ENCODE peak calls at places on chromosomes 2 and 18, in four cellular contexts. L, H, E and O are unnamed samples.

GRCh38 chr18:49861659-49862058 is 48.3 kb upstream of the ACAA2 start:
- DNase-seq in L (no peak), H (peak; percentile 17), E (no peak), O (no peak)

GRCh38 chr18:34322365-34323289 is 97.9 kb upstream of the NOL4 start:
- DNase-seq in L (peak; percentile 65), E (peak; percentile 50), H (peak; percentile 53), O (peak; percentile 65)

GRCh38 chr2:9388102-9388735 is 35.1 kb downstream of the ITGB1BP1 start:
- DNase-seq in H (no peak), L (no peak), E (no peak), O (no peak)

GRCh38 chr18:46720092-46720491 is 36.8 kb downstream of the ST8SIA5 start:
- DNase-seq in L (no peak), E (no peak), H (no peak), O (no peak)

GRCh38 chr2:176130917-176131616 is 1.6 kb downstream of the HOXD8 start:
- DNase-seq in L (no peak), E (no peak), H (no peak), O (no peak)

GRCh38 chr2:10527585-10527984 is 79.5 kb upstream of the ODC1 start:
- DNase-seq in L (no peak), H (no peak), E (no peak), O (no peak)

GRCh38 chr2:213266421-213266820 is 17.8 kb upstream of the SPAG16 start:
- DNase-seq in E (no peak), L (no peak), H (no peak), O (no peak)

GRCh38 chr2:177692042-177692823 is 299.7 kb downstream of the AGPS start:
- DNase-seq in L (no peak), E (no peak), H (no peak), O (no peak)

GRCh38 chr2:196466581-196466980 is 172.9 kb upstream of the CCDC150 start:
- DNase-seq in E (no peak), L (no peak), H (no peak), O (no peak)

GRCh38 chr2:119371111-119371510 is 4.3 kb downstream of the DBI start:
- DNase-seq in E (no peak), H (no peak), L (no peak), O (no peak)

GRCh38 chr2:237281900-237282306 is 132.1 kb downstream of the COL6A3 start:
- DNase-seq in E (no peak), H (no peak), L (no peak), O (no peak)

GRCh38 chr2:27208486-27209050 is 3.3 kb upstream of the ATRAID start:
- DNase-seq in E (no peak), L (no peak), H (no peak), O (no peak)

DNA sequence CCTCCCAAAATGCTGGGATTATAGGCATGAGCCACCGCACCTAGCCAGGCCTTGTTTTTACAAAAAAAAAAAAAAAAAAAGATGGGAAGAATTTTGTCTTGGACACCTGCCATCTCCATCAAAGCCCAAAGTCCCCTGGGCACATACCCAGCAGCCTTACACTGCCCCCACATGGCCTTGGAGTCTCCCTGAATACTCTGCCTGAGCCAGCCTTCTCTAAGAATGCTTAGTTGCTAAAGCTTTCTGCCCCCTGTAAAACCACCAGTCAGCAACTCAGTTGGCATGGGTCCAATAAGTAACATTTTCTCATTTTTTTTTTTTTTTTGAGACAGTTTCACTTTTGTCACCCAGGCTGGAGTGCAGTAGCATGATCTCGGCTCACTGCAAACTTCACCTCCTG is 40.6 kb downstream of the SPC25 start:
- DNase-seq in L (peak; percentile 9), H (peak; percentile 87), E (peak; percentile 77), O (no peak)
- TF ChIP-seq CTCF in L (peak; percentile 20), H (peak; percentile 37), E (peak; percentile 61), O (no peak)

DNA sequence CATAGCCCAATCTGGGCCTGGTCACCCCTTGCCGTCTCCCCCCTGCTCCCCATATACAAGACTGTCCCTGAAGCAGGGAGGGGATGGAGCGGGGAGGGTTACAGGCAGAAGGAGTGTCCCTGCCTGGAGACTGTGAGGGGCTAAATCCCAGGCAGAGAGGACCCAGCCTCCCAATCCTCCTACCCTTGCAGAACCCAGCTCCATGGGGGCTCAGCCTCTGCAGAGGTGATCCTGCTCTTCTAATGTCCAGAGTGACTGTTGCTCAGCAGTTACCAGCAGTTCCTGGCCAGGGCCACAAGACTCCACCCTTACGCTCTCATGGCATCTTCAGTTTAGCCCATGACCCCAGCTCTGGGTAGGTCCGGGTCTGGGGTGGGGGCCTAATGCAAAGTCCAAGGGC is 58.1 kb downstream of the COA5 start:
- DNase-seq in L (no peak), H (no peak), E (no peak), O (no peak)
- H3K36me3 ChIP-seq in L (no peaks in the 10 kb centered on the region), H (peaks cover 25% of the 10 kb centered on the region), E (no peaks in the 10 kb centered on the region), O (peaks cover 41% of the 10 kb centered on the region)

GRCh38 chr2:63990072-63990471 is 29.2 kb downstream of the VPS54 start:
- DNase-seq in H (no peak), E (no peak), L (no peak), O (no peak)
- H3K4me3 ChIP-seq in H (no peak overlapping the region), E (no peak overlapping the region), L (no peak overlapping the region), O (no peak overlapping the region)

GRCh38 chr2:49131801-49132200 is 22.5 kb downstream of the FSHR start:
- DNase-seq in E (no peak), L (no peak), H (no peak), O (no peak)
- TF ChIP-seq CTCF in E (no peak), L (no peak), H (no peak), O (no peak)

DNA sequence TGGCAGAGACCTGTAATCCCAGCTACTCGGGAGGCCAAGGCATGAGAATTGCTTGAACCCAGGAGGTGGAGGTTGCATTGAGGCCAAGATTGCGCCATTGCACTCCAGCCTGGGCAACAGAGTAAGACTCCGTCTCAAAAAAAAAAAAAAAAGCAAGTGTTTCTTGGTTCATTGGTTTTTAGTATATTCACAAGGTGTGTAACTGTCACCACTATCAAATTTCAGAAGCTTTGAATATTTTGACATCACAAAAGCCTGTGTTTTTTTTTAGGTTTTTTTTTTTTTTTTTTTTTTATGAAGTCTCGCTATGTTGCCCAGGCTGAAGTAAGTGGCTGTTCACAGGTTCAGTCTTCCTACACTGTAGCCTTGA is 16.7 kb downstream of the DDX1 start:
- DNase-seq in E (no peak), H (no peak), L (no peak), O (no peak)
- H3K36me3 ChIP-seq in E (peaks cover 9% of the 10 kb centered on the region), H (peaks cover 20% of the 10 kb centered on the region), L (peaks cover 80% of the 10 kb centered on the region), O (peaks cover 16% of the 10 kb centered on the region)

GRCh38 chr2:1705557-1706076 is 38.7 kb downstream of the PXDN start:
- DNase-seq in L (no peak), E (no peak), H (no peak), O (no peak)

GRCh38 chr2:1709335-1709605 is 35.0 kb downstream of the PXDN start:
- DNase-seq in H (no peak), L (no peak), E (no peak), O (no peak)

GRCh38 chr2:1709970-1710560 is 34.2 kb downstream of the PXDN start:
- DNase-seq in L (no peak), E (no peak), H (peak; percentile 30), O (no peak)

GRCh38 chr2:1707771-1708351 is 36.5 kb downstream of the PXDN start:
- DNase-seq in E (no peak), H (no peak), L (no peak), O (no peak)

GRCh38 chr2:1708476-1709334 is 35.6 kb downstream of the PXDN start:
- DNase-seq in L (no peak), E (no peak), H (no peak), O (no peak)
- H3K4me3 ChIP-seq in L (no peak overlapping the region), E (no peak overlapping the region), H (no peak overlapping the region), O (no peak overlapping the region)

GRCh38 chr2:183009249-183009899 is 28.9 kb downstream of the NCKAP1 start:
- DNase-seq in L (no peak), H (no peak), E (no peak), O (no peak)

GRCh38 chr2:183011741-183012140 is 26.5 kb downstream of the NCKAP1 start:
- DNase-seq in E (no peak), L (no peak), H (no peak), O (no peak)

GRCh38 chr2:183014005-183014404 is 24.3 kb downstream of the NCKAP1 start:
- DNase-seq in E (no peak), L (no peak), H (no peak), O (no peak)

DNA sequence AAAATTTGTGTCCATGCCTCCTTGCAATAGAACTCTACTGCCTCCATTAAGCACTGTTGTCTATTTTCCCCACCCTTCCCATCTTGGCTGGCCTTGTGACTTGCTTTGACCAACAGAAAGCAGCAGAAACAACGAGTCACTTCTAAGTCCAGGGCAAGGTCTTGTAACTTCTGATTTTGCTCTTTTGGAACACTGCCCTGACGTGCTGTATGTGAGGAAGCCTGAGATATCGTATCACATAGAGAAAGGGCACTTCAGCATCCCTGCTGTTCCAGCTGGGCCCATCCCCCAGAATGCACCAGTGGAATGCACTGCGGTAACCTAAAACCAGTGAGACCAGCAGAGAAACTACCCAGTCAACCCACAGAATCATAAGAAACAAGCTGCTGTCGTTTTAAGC is 28.1 kb downstream of the NCKAP1 start:
- DNase-seq in L (peak; percentile 16), H (no peak), E (no peak), O (no peak)
- TF ChIP-seq CTCF in L (no peak), H (no peak), E (no peak), O (no peak)